ENCODE peak calls at places on chromosomes 2 and 18, in four cellular contexts. L is M059J, J is stomach, K is NCI-H524. M is an unnamed sample.

GRCh38 chr18:75500510-75500909 is 73.0 kb upstream of the SMIM21 start:
- DNase-seq in L (no peak), J (no peak), K (no peak), M (peak)

GRCh38 chr2:165293439-165294420 is 54.5 kb downstream of the SCN2A start:
- DNase-seq in L (peak), J (no peak), K (peak), M (peak)

GRCh38 chr18:61435064-61435652 is 101.9 kb downstream of the CDH20 start:
- DNase-seq in L (peak), J (no peak), K (peak), M (peak)

GRCh38 chr2:73215254-73215653 is 1.2 kb downstream of the SMYD5 start:
- DNase-seq in L (no peak), J (no peak), K (no peak), M (no peak)

GRCh38 chr2:144904612-144905011 is 384.7 kb upstream of the ZEB2 start:
- DNase-seq in L (no peak), J (no peak), K (no peak), M (no peak)

GRCh38 chr2:74020717-74021406 is 36.2 kb downstream of the TET3 start:
- DNase-seq in L (no peak), J (no peak), K (peak), M (no peak)

GRCh38 chr18:25651553-25651952 is 299.6 kb upstream of the ZNF521 start:
- DNase-seq in L (peak), J (no peak), K (no peak), M (no peak)

GRCh38 chr2:159106105-159106504 is 137.7 kb downstream of the TANC1 start:
- DNase-seq in L (peak), J (no peak), K (no peak), M (peak)

M was measured in choroid plexus epithelial cell.